ENCODE peak calls at places on chromosomes 2 and 18, in seven cellular contexts. W is posterior vena cava; P is activated naive CD8-positive, alpha-beta T cell treated with anti-CD3 and anti-CD28 coated beads, Interleukin-2, amount 50 U/mL, for 24 hours; N is Panc1; U is COR-L47; E is brain microvascular endothelial cell; L is stomach. M is an unnamed sample.

GRCh38 chr2:160871096-160871495 is 289.1 kb upstream of the TANK start:
- DNase-seq in W (no peak), P (no peak), N (no peak), U (no peak), E (peak), L (no peak), M (no peak)

GRCh38 chr2:31440764-31441163 is 26.2 kb upstream of the XDH start:
- DNase-seq in W (no peak), P (no peak), N (no peak), U (no peak), E (peak), L (no peak), M (peak)

GRCh38 chr18:74611791-74612190 is 14.1 kb downstream of the ZNF407 start:
- DNase-seq in W (no peak), P (no peak), N (no peak), U (no peak), E (no peak), L (no peak), M (no peak)

GRCh38 chr2:30894498-30895119 is 87.4 kb upstream of the CAPN13 start:
- DNase-seq in W (no peak), P (no peak), N (no peak), U (no peak), E (no peak), L (no peak), M (no peak)

GRCh38 chr2:13335862-13336535 is 619.3 kb downstream of the TRIB2 start:
- DNase-seq in W (no peak), P (no peak), N (no peak), U (no peak), E (no peak), L (no peak), M (no peak)

GRCh38 chr2:118994172-118994700 is 52.2 kb downstream of the MARCO start:
- DNase-seq in W (no peak), P (no peak), N (no peak), U (no peak), E (no peak), L (peak), M (no peak)

GRCh38 chr2:160498147-160498546 is 4.5 kb upstream of the RBMS1 start:
- DNase-seq in W (no peak), P (no peak), N (no peak), U (no peak), E (no peak), L (no peak), M (no peak)

GRCh38 chr2:181523756-181524155 is 66.6 kb downstream of the ITGA4 start:
- DNase-seq in W (no peak), P (no peak), N (no peak), U (no peak), E (no peak), L (no peak), M (no peak)

GRCh38 chr18:44502221-44502620 is 178.5 kb upstream of the SETBP1 start:
- DNase-seq in W (no peak), P (no peak), N (no peak), U (no peak), E (no peak), L (no peak), M (no peak)

GRCh38 chr2:190759749-190760213 is 110.9 kb downstream of the NAB1 start:
- DNase-seq in W (no peak), P (no peak), N (peak), U (peak), E (peak), L (no peak), M (peak)

GRCh38 chr2:180980943-180981898 is 816 bp downstream of the UBE2E3 start:
- DNase-seq in W (no peak), P (peak), N (no peak), U (peak), E (peak), L (peak), M (peak)

GRCh38 chr2:228408529-228409227 is 227.2 kb upstream of the SPHKAP start:
- DNase-seq in W (no peak), P (no peak), N (no peak), U (no peak), E (no peak), L (no peak), M (no peak)

GRCh38 chr2:128727914-128728313 is 409.2 kb upstream of the HS6ST1 start:
- DNase-seq in W (no peak), P (no peak), N (no peak), U (no peak), E (peak), L (no peak), M (peak)

GRCh38 chr2:201730651-201731280 is 32.3 kb upstream of the MPP4 start:
- DNase-seq in W (no peak), P (peak), N (no peak), U (no peak), E (no peak), L (no peak), M (no peak)

GRCh38 chr18:52869942-52870907 is 530.2 kb downstream of the DCC start:
- DNase-seq in W (no peak), P (no peak), N (no peak), U (peak), E (no peak), L (no peak), M (no peak)

GRCh38 chr2:68302281-68302680 is 17.5 kb downstream of the CNRIP1 start:
- DNase-seq in W (no peak), P (no peak), N (no peak), U (no peak), E (no peak), L (no peak), M (peak)

GRCh38 chr2:85053802-85054201 is 79.4 kb upstream of the TCF7L1 start:
- DNase-seq in W (no peak), P (no peak), N (peak), U (no peak), E (peak), L (no peak), M (peak)

GRCh38 chr2:127763776-127764175 is 47.2 kb downstream of the WDR33 start:
- DNase-seq in W (no peak), P (no peak), N (no peak), U (no peak), E (no peak), L (no peak), M (no peak)

GRCh38 chr2:165147201-165148045 is 56.4 kb downstream of the SCN3A start:
- DNase-seq in W (no peak), P (no peak), N (no peak), U (no peak), E (no peak), L (no peak), M (no peak)

GRCh38 chr2:85505551-85506238 is 33.3 kb upstream of the MAT2A start:
- DNase-seq in W (no peak), P (no peak), N (no peak), U (no peak), E (no peak), L (no peak), M (no peak)

GRCh38 chr18:24271381-24272331 is 126.0 kb downstream of the OSBPL1A start:
- DNase-seq in W (peak), P (peak), N (no peak), U (peak), E (peak), L (peak), M (peak)

GRCh38 chr2:64287321-64287720 is 143.1 kb upstream of the PELI1 start:
- DNase-seq in W (no peak), P (no peak), N (no peak), U (no peak), E (no peak), L (no peak), M (no peak)

GRCh38 chr2:177618270-177619253 is 226.0 kb downstream of the AGPS start:
- DNase-seq in W (peak), P (peak), N (peak), U (peak), E (peak), L (peak), M (peak)

GRCh38 chr2:121254748-121255147 is 30.3 kb downstream of the TFCP2L1 start:
- DNase-seq in W (peak), P (no peak), N (no peak), U (no peak), E (no peak), L (no peak), M (no peak)

GRCh38 chr2:239275871-239276812 is 124.7 kb downstream of the HDAC4 start:
- DNase-seq in W (peak), P (no peak), N (no peak), U (no peak), E (no peak), L (peak), M (peak)

GRCh38 chr2:197306691-197307030 is 3.9 kb downstream of the ANKRD44 start:
- DNase-seq in W (no peak), P (no peak), N (no peak), U (peak), E (no peak), L (peak), M (peak)

GRCh38 chr2:24543252-24543651 is 52.2 kb downstream of the NCOA1 start:
- DNase-seq in W (no peak), P (peak), N (no peak), U (no peak), E (no peak), L (no peak), M (no peak)

GRCh38 chr2:68837164-68837860 is 33.9 kb downstream of the BMP10 start:
- DNase-seq in W (peak), P (peak), N (peak), U (peak), E (no peak), L (peak), M (no peak)

GRCh38 chr2:201821080-201821479 is 14.7 kb downstream of the CDK15 start:
- DNase-seq in W (no peak), P (no peak), N (no peak), U (no peak), E (no peak), L (no peak), M (no peak)

GRCh38 chr2:6538607-6539006 is 327.1 kb downstream of the CMPK2 start:
- DNase-seq in W (no peak), P (no peak), N (no peak), U (no peak), E (no peak), L (no peak), M (no peak)

GRCh38 chr2:97646977-97647376 is 1.1 kb downstream of the COX5B start:
- DNase-seq in W (no peak), P (no peak), N (no peak), U (no peak), E (no peak), L (no peak), M (no peak)

GRCh38 chr2:175844169-175844568 is 157.9 kb downstream of the LNPK start:
- DNase-seq in W (no peak), P (no peak), N (no peak), U (no peak), E (peak), L (no peak), M (peak)

GRCh38 chr18:14086459-14087231 is 45.6 kb downstream of the ZNF519 start:
- DNase-seq in W (no peak), P (no peak), N (no peak), U (peak), E (peak), L (no peak), M (peak)